ENCODE peak calls at places on chromosomes 6 and 20, in six cellular contexts. J is OCI-LY7, D is colonic mucosa, F is hepatocyte, K is IMR-90, M is psoas muscle. H is an unnamed sample.

GRCh38 chr6:117195728-117196127 is 69.6 kb upstream of the VGLL2 start:
- DNase-seq in J (no peak), D (no peak), F (no peak), K (no peak), M (no peak), H (no peak)

GRCh38 chr6:168282985-168283685 is 36.4 kb downstream of the DACT2 start:
- DNase-seq in J (no peak), D (no peak), F (no peak), K (no peak), M (no peak), H (no peak)

GRCh38 chr6:39892490-39893129 is 41.7 kb downstream of the MOCS1 start:
- DNase-seq in J (peak; percentile 48), D (peak; percentile 55), F (peak; percentile 81), K (peak; percentile 69), M (peak; percentile 81), H (no peak)

GRCh38 chr6:160534050-160534696 is 129.9 kb downstream of the LPA start:
- DNase-seq in J (peak; percentile 37), D (peak; percentile 42), F (peak; percentile 68), K (peak; percentile 24), M (peak; percentile 63), H (no peak)

GRCh38 chr6:36545767-36546663 is 1.3 kb downstream of the STK38 start:
- DNase-seq in J (peak; percentile 47), D (peak; percentile 34), F (peak; percentile 33), K (peak; percentile 31), M (no peak), H (no peak)

GRCh38 chr20:45052698-45053440 is 48.1 kb downstream of the KCNS1 start:
- DNase-seq in J (peak; percentile 75), D (no peak), F (no peak), K (peak; percentile 81), M (no peak), H (no peak)

GRCh38 chr20:41405436-41405835 is 38.8 kb upstream of the EMILIN3 start:
- DNase-seq in J (no peak), D (no peak), F (no peak), K (no peak), M (peak; percentile 90), H (no peak)

GRCh38 chr6:125871365-125871764 is 80.6 kb downstream of the NCOA7 start:
- DNase-seq in J (no peak), D (no peak), F (no peak), K (peak; percentile 21), M (no peak), H (no peak)

GRCh38 chr6:85143686-85144085 is 306.2 kb upstream of the NT5E start:
- DNase-seq in J (no peak), D (no peak), F (no peak), K (no peak), M (no peak), H (no peak)

GRCh38 chr6:31834704-31835375 is 7.3 kb downstream of the HSPA1B start:
- DNase-seq in J (peak; percentile 81), D (peak; percentile 83), F (peak; percentile 86), K (no peak), M (peak; percentile 86), H (no peak)

GRCh38 chr6:41676406-41676805 is 38.1 kb downstream of the MDFI start:
- DNase-seq in J (no peak), D (no peak), F (no peak), K (no peak), M (no peak), H (no peak)

GRCh38 chr6:132819405-132820145 is 5.2 kb downstream of the RPS12 start:
- DNase-seq in J (peak; percentile 19), D (no peak), F (no peak), K (peak; percentile 51), M (no peak), H (no peak)

GRCh38 chr6:5553767-5554166 is 292.5 kb downstream of the FARS2 start:
- DNase-seq in J (no peak), D (no peak), F (no peak), K (no peak), M (no peak), H (peak; percentile 33)

GRCh38 chr20:25444556-25444955 is 37.1 kb downstream of the GINS1 start:
- DNase-seq in J (no peak), D (no peak), F (no peak), K (no peak), M (no peak), H (no peak)

GRCh38 chr6:159422041-159422984 is 253.1 kb downstream of the FNDC1 start:
- DNase-seq in J (no peak), D (no peak), F (no peak), K (no peak), M (no peak), H (no peak)

GRCh38 chr20:1405801-1406200 is 12.9 kb upstream of the FKBP1A start:
- DNase-seq in J (no peak), D (no peak), F (no peak), K (no peak), M (no peak), H (no peak)

GRCh38 chr6:147509900-147510299 is 1.4 kb downstream of the SAMD5 start:
- DNase-seq in J (no peak), D (peak; percentile 47), F (peak; percentile 70), K (no peak), M (no peak), H (no peak)

GRCh38 chr20:41137412-41138216 is at the start of gene PLCG1:
- DNase-seq in J (peak; percentile 85), D (peak; percentile 81), F (peak; percentile 93), K (peak; percentile 63), M (peak; percentile 89), H (peak; percentile 82)

GRCh38 chr20:1402149-1402548 is 9.3 kb upstream of the FKBP1A start:
- DNase-seq in J (no peak), D (no peak), F (no peak), K (peak; percentile 60), M (no peak), H (no peak)

GRCh38 chr6:39256294-39256693 is 27.0 kb upstream of the KCNK5 start:
- DNase-seq in J (no peak), D (no peak), F (no peak), K (no peak), M (no peak), H (no peak)

GRCh38 chr6:110520992-110521543 is 44.7 kb upstream of the SLC22A16 start:
- DNase-seq in J (no peak), D (no peak), F (no peak), K (no peak), M (no peak), H (no peak)

GRCh38 chr6:26246057-26246456 is 118.9 kb upstream of the BTN3A2 start:
- DNase-seq in J (no peak), D (no peak), F (no peak), K (no peak), M (no peak), H (no peak)

GRCh38 chr6:37131104-37131959 is 38.6 kb upstream of the PIM1 start:
- DNase-seq in J (no peak), D (peak; percentile 65), F (peak; percentile 45), K (no peak), M (peak; percentile 93), H (no peak)

GRCh38 chr20:59013959-59014608 is 5.1 kb upstream of the TUBB1 start:
- DNase-seq in J (no peak), D (no peak), F (no peak), K (peak; percentile 81), M (no peak), H (no peak)

GRCh38 chr6:134058622-134059366 is 6.4 kb upstream of the SLC2A12 start:
- DNase-seq in J (no peak), D (no peak), F (no peak), K (peak; percentile 20), M (no peak), H (no peak)

GRCh38 chr6:139549561-139550070 is 175.2 kb upstream of the CITED2 start:
- DNase-seq in J (no peak), D (no peak), F (no peak), K (no peak), M (no peak), H (no peak)

GRCh38 chr6:1554881-1555569 is 54.7 kb upstream of the FOXC1 start:
- DNase-seq in J (no peak), D (peak; percentile 76), F (peak; percentile 72), K (peak; percentile 32), M (peak; percentile 90), H (no peak)

GRCh38 chr6:155224031-155224451 is 39.8 kb upstream of the CLDN20 start:
- DNase-seq in J (no peak), D (no peak), F (peak; percentile 82), K (peak; percentile 95), M (no peak), H (peak; percentile 70)

GRCh38 chr6:165443462-165443861 is 134.1 kb upstream of the C6orf118 start:
- DNase-seq in J (no peak), D (no peak), F (no peak), K (no peak), M (no peak), H (no peak)
- TF ChIP-seq CTCF in J (no peak), D (no peak), F (no peak), K (no peak), M (no peak), H (no peak)

GRCh38 chr6:149855741-149856140 is 8.4 kb downstream of the LRP11 start:
- DNase-seq in J (no peak), D (no peak), F (no peak), K (no peak), M (no peak), H (no peak)
- H3K4me3 ChIP-seq in J (no peak overlapping the region), D (no peak overlapping the region), F (no peak overlapping the region), K (peak overlapping the region; percentile 34), M (no peak overlapping the region), H (no peak overlapping the region)

DNA sequence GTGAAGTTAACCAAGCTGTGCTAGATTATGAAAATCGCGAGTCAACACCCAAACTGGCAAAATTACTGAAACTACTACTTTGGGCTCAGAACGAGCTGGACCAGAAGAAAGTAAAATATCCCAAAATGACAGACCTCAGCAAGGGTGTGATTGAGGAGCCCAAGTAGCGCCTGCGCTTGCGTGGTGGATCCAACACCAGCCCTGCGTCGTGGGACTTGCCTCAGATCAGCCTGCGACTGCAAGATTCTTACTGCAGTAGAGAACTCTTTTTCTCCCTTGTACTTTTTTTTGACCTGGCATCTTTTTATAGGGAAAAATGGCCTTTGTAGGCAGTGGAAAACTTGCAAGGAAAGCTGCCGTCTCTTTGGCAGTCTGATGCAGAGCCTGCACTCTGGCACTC is 6.8 kb downstream of the GID8 start:
- DNase-seq in J (no peak), D (no peak), F (no peak), K (no peak), M (no peak), H (no peak)
- H3K36me3 ChIP-seq in J (peaks cover 95% of the 10 kb centered on the region), D (peaks cover 5% of the 10 kb centered on the region), F (no peaks in the 10 kb centered on the region), K (peaks cover 57% of the 10 kb centered on the region), M (peaks cover 89% of the 10 kb centered on the region), H (peaks cover 41% of the 10 kb centered on the region)

DNA sequence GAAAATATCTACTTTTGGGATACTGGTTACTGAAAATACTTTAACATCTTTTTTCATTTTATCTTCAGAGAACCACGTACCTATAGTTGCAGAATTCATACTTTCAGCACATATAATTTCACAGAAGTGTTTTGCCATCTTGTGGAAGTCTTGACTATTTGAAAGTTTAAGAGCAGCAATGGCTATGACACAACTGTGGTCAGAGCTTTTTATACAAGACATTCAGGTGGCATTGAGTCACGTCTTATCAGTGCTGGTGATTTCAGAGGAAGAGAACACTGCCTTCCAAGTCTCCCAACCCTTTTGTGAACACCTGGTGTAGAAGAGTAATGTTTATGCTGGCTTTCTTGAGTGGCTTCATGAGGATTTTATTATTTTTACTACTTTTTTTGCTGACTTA is 171.6 kb downstream of the ARID1B start:
- DNase-seq in J (peak; percentile 19), D (no peak), F (peak; percentile 35), K (peak; percentile 97), M (no peak), H (no peak)
- TF ChIP-seq CTCF in J (no peak), D (no peak), F (peak; percentile 20), K (peak; percentile 35), M (no peak), H (no peak)

H was measured in GM06990.